ENCODE peak calls at places on chromosomes 12 and 14, in five cellular contexts. Y, S, E, Z and J are unnamed samples. For H3K4me1, the result is how much of the 10 kb centered on the place peaks cover.

GRCh38 chr12:38490941-38491340 is 174.4 kb downstream of the ALG10B start:
- DNase-seq in E (no peak), Y (no peak), S (no peak), Z (no peak), J (no peak)

GRCh38 chr14:20986811-20987210 is 3.0 kb upstream of the METTL17 start:
- DNase-seq in S (peak), E (no peak), Z (no peak), Y (no peak), J (no peak)

GRCh38 chr12:132249747-132250478 is 79.5 kb downstream of the GALNT9 start:
- DNase-seq in S (no peak), Z (no peak), Y (peak), E (no peak), J (no peak)

GRCh38 chr14:52052289-52052943 is 16.4 kb downstream of the NID2 start:
- DNase-seq in Y (no peak), E (no peak), S (no peak), Z (no peak), J (no peak)

GRCh38 chr14:28765907-28766504 is 581 bp upstream of the FOXG1 start:
- DNase-seq in E (peak), S (no peak), Z (no peak), Y (no peak), J (no peak)

GRCh38 chr12:123223241-123223668 is 9.7 kb downstream of the MPHOSPH9 start:
- DNase-seq in Y (no peak), E (no peak), Z (peak), S (no peak), J (peak)

GRCh38 chr12:6839482-6840201 is 1.1 kb upstream of the GNB3 start:
- DNase-seq in S (no peak), E (peak), Z (no peak), Y (peak), J (no peak)

GRCh38 chr12:70196732-70197361 is 46.4 kb upstream of the CNOT2 start:
- DNase-seq in S (no peak), Z (no peak), E (no peak), Y (no peak), J (no peak)

GRCh38 chr14:58663494-58664111 is 25.8 kb downstream of the DACT1 start:
- DNase-seq in S (no peak), Y (no peak), Z (no peak), E (no peak), J (no peak)

GRCh38 chr14:65282909-65283253 is 129.6 kb upstream of the FUT8 start:
- DNase-seq in E (no peak), Z (no peak), Y (no peak), S (no peak), J (no peak)

GRCh38 chr12:46459881-46460545 is 87.4 kb upstream of the SLC38A2 start:
- DNase-seq in Z (no peak), S (no peak), E (no peak), Y (no peak), J (no peak)

GRCh38 chr12:45674583-45674982 is 54.9 kb upstream of the ARID2 start:
- DNase-seq in S (peak), Z (no peak), E (no peak), Y (peak), J (no peak)

GRCh38 chr12:3658327-3659163 is 94.4 kb downstream of the CRACR2A start:
- DNase-seq in Y (peak), E (peak), S (no peak), Z (peak), J (peak)

GRCh38 chr12:87320724-87321123 is 708.5 kb downstream of the C12orf50 start:
- DNase-seq in S (no peak), Z (no peak), Y (no peak), E (no peak), J (no peak)

GRCh38 chr14:86788229-86788628 is 1204.8 kb downstream of the GALC start:
- DNase-seq in S (no peak), Y (no peak), E (no peak), Z (no peak), J (no peak)

GRCh38 chr12:71558445-71558844 is 105.2 kb downstream of the ZFC3H1 start:
- DNase-seq in Z (no peak), Y (no peak), E (no peak), S (no peak), J (no peak)

GRCh38 chr12:57940915-57941164 is 527 bp upstream of the ATP23 start:
- DNase-seq in Z (no peak), S (no peak), E (no peak), Y (no peak), J (no peak)

GRCh38 chr12:122204829-122205589 is 1.5 kb downstream of the B3GNT4 start:
- DNase-seq in E (no peak), S (no peak), Y (no peak), Z (peak), J (no peak)

GRCh38 chr14:104216457-104216856 is 78.1 kb downstream of the KIF26A start:
- DNase-seq in Y (peak), E (no peak), Z (no peak), S (no peak), J (no peak)

GRCh38 chr14:105537580-105538474 is 11.4 kb downstream of the TMEM121 start:
- DNase-seq in E (peak), S (peak), Z (peak), Y (peak), J (peak)

GRCh38 chr14:91315844-91316267 is 71.4 kb upstream of the GPR68 start:
- DNase-seq in S (no peak), Z (peak), Y (no peak), E (no peak), J (peak)

GRCh38 chr14:25431211-25432076 is 381.5 kb upstream of the STXBP6 start:
- DNase-seq in E (peak), Y (peak), S (peak), Z (no peak), J (no peak)

GRCh38 chr12:111758120-111758561 is 8.6 kb upstream of the ALDH2 start:
- DNase-seq in E (peak), Z (no peak), S (no peak), Y (peak), J (no peak)

GRCh38 chr14:68819260-68819691 is 26.4 kb upstream of the ZFP36L1 start:
- DNase-seq in S (no peak), Z (no peak), E (peak), Y (peak), J (no peak)

GRCh38 chr12:119803391-119803791 is 73.7 kb downstream of the CIT start:
- DNase-seq in Y (peak), Z (no peak), S (peak), E (peak), J (no peak)

GRCh38 chr14:96582995-96583394 is 80.8 kb downstream of the PAPOLA start:
- DNase-seq in S (no peak), Z (no peak), Y (no peak), E (no peak), J (no peak)

GRCh38 chr12:130254476-130255276 is 83.0 kb upstream of the PIWIL1 start:
- DNase-seq in E (peak), Y (no peak), S (no peak), Z (no peak), J (no peak)

GRCh38 chr12:89183985-89184435 is 168.3 kb downstream of the DUSP6 start:
- DNase-seq in Y (peak), S (peak), Z (no peak), E (no peak), J (no peak)

GRCh38 chr14:105150368-105151111 is 18.0 kb downstream of the JAG2 start:
- DNase-seq in Z (no peak), E (no peak), S (no peak), Y (peak), J (no peak)

GRCh38 chr12:94762259-94762942 is 112.0 kb upstream of the TMCC3 start:
- DNase-seq in Y (no peak), E (no peak), S (no peak), Z (no peak), J (no peak)

GRCh38 chr12:109252799-109253198 is 56.3 kb downstream of the FOXN4 start:
- DNase-seq in E (no peak), S (no peak), Y (no peak), Z (no peak), J (no peak)

GRCh38 chr12:77232045-77232444 is 166.7 kb upstream of the E2F7 start:
- DNase-seq in Z (no peak), S (peak), E (no peak), Y (no peak), J (no peak)

GRCh38 chr12:3012786-3013185 is 53.6 kb downstream of the TEAD4 start:
- DNase-seq in Y (no peak), S (no peak), Z (no peak), E (no peak), J (no peak)

GRCh38 chr12:6667559-6668210 is 4.8 kb upstream of the ING4 start:
- DNase-seq in S (no peak), E (no peak), Z (no peak), Y (no peak), J (no peak)

GRCh38 chr12:75699728-75700496 is 188.5 kb upstream of the KRR1 start:
- DNase-seq in Z (no peak), Y (no peak), S (no peak), E (no peak), J (no peak)

GRCh38 chr14:71206766-71207371 is 299.6 kb downstream of the PCNX1 start:
- DNase-seq in E (no peak), Y (peak), S (no peak), Z (no peak), J (no peak)

GRCh38 chr14:57383125-57383524 is 7.3 kb upstream of the NAA30 start:
- DNase-seq in S (no peak), E (no peak), Y (no peak), Z (no peak), J (no peak)

GRCh38 chr12:105100207-105100985 is 7.1 kb upstream of the WASHC4 start:
- DNase-seq in S (no peak), Z (no peak), Y (no peak), E (no peak), J (no peak)

GRCh38 chr12:59388176-59388575 is 207.7 kb upstream of the SLC16A7 start:
- DNase-seq in E (no peak), Z (no peak), S (no peak), Y (no peak), J (no peak)

GRCh38 chr12:114662512-114663177 is 21.3 kb downstream of the TBX3 start:
- DNase-seq in S (peak), Z (peak), Y (peak), E (peak), J (peak)
- H3K27ac ChIP-seq in S (no peak), Z (no peak), Y (no peak), E (no peak), J (no peak)

GRCh38 chr14:99735189-99736135 is 51.4 kb downstream of the CYP46A1 start:
- DNase-seq in S (no peak), Z (no peak), E (no peak), Y (peak), J (no peak)

GRCh38 chr14:99733551-99734405 is 49.7 kb downstream of the CYP46A1 start:
- DNase-seq in Z (no peak), E (no peak), S (no peak), Y (peak), J (no peak)

GRCh38 chr14:99733221-99733550 is 49.1 kb downstream of the CYP46A1 start:
- DNase-seq in E (no peak), Z (no peak), S (no peak), Y (no peak), J (no peak)

GRCh38 chr14:99732436-99733220 is 48.5 kb downstream of the CYP46A1 start:
- DNase-seq in Y (peak), Z (no peak), E (no peak), S (no peak), J (no peak)

DNA sequence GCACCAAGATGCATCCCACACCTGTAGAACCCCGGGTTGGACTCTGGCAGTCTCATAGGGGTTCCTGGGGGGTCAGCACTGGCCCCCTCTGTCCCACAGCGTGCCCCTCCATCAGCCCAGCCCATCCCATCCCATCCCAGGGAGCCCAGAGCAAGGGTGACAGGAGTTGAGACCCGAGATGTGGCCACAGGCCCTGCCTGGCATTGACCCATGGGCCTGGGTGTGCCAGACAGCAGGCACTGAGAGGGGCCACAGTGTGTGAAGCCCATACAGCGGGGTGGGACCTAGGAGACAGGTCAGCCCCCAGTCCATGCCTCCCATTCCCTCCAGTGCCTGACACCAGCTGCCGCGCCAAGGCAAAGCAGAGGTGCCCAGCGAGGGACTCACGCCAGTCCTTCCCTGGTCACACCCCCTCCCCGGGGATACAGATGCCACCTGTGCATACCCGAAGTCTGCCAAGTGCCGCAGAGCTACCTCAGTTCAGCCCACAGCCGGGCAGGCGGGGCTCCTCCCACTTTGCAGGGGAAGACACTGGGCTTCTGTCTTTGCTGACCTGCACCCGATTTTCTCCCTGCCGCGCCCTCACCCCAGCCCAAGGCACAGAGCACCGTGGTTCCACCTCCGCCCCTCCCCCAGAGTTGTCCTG is 50.4 kb downstream of the CYP46A1 start:
- DNase-seq in S (no peak), Y (peak), Z (no peak), E (no peak), J (no peak)
- H3K4me1 ChIP-seq in S (under half), Y (under half), Z (under half), E (under half), J (under half)

GRCh38 chr12:53231859-53232640 is at the start of gene RARG:
- DNase-seq in Z (peak), Y (peak), S (peak), E (peak), J (no peak)

GRCh38 chr12:53235164-53235563 is 3.2 kb upstream of the RARG start:
- DNase-seq in Z (no peak), Y (no peak), E (no peak), S (no peak), J (no peak)

GRCh38 chr12:53234236-53234635 is 2.2 kb upstream of the RARG start:
- DNase-seq in Y (peak), E (peak), Z (no peak), S (no peak), J (no peak)

GRCh38 chr12:53232641-53233538 is 881 bp upstream of the RARG start:
- DNase-seq in Z (peak), E (peak), S (peak), Y (peak), J (no peak)

DNA sequence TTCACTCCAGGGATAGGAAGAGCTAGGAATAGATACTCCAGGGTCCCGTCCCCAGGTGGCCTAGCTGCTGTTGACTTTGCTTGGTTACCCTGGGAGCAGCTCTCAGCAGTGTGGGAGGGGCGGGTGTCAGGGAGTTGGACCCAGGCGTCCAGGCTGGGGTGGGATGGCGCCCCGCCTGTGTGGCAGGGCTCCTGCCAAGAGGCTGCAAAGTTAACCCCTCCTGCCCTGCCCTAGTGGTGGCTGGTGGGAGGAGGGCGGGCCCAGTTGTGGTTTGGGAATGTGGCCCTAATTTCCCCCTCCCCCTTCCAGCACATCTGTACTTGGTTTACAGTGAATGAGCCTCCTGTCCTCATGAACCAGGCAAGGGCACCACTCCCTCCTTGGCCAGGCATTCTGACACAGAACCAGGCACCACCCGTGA is 1.7 kb upstream of the RARG start:
- DNase-seq in Z (no peak), Y (peak), E (no peak), S (no peak), J (no peak)
- H3K27ac ChIP-seq in Z (peak), Y (peak), E (no peak), S (peak), J (no peak)

DNA sequence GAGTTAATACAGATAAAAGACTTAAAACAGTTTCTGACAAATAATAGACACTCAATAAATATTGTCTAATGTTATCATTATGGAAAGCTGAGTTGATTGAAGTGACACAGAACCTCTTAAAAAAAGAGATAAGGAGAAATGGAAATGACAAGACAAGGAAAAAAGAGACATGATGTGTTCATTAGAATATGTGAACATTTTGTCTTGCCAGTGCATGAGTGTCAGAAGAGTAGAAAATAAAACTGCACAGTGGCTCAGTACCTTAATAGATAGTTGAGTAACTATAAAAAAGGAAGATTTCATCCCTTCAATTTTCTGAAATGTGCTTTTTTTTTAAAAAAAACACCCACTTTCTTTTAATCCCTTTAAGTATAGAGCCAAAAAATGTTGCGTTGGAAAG is 56.7 kb upstream of the ACSS3 start:
- DNase-seq in S (no peak), Y (no peak), E (no peak), Z (no peak), J (no peak)
- H3K4me1 ChIP-seq in S (under half), Y (under half), E (under half), Z (under half), J (under half)

GRCh38 chr14:103094406-103095209 is at the start of gene EXOC3L4:
- DNase-seq in Z (no peak), S (no peak), Y (peak), E (no peak), J (no peak)
- H3K27ac ChIP-seq in Z (no peak), S (peak), Y (peak), E (no peak), J (no peak)

DNA sequence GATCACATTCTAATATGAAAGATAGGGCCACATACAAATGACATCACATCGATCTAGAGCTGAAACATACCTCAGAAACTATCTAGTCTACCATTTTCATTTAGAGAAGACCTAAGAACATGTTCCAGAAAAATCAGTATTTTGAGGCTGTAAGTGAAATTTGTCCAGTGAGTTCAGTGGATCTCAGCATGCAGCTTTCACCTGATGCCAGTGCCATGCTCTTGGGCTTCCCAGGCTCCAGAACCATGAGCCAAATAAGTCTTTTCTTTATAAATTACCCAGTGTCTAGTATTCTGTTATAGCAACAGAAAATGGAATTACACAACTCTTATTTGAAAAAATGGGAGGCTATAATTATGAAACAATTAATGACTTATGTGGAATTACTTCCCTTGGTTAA is 9.0 kb downstream of the CHPT1 start:
- DNase-seq in E (no peak), Y (no peak), Z (no peak), S (no peak), J (no peak)
- H3K4me1 ChIP-seq in E (under half), Y (under half), Z (under half), S (under half), J (under half)

GRCh38 chr12:80701388-80701787 is 6.0 kb upstream of the MYF6 start:
- DNase-seq in Z (no peak), E (no peak), S (no peak), Y (no peak), J (no peak)
- H3K27ac ChIP-seq in Z (no peak), E (no peak), S (no peak), Y (no peak), J (no peak)